ENCODE peak calls at places on chromosome 2, in seven cellular contexts. One of them, this sample, is unnamed.

GRCh38 chr2:240567872-240568677 is at the start of gene RNPEPL1:
- DNase-seq in NB4: peak
- DNase-seq in left cardiac atrium: peak
- DNase-seq in NCI-H460: peak
- DNase-seq in NCI-H2171: peak
- DNase-seq in choroid plexus epithelial cell: no peak
- DNase-seq in NCI-H1436: no peak
- DNase-seq in this sample: peak

GRCh38 chr2:71849111-71849510 is 298.6 kb downstream of the CYP26B1 start:
- DNase-seq in NCI-H2171: no peak
- DNase-seq in NB4: no peak
- DNase-seq in NCI-H460: no peak
- DNase-seq in left cardiac atrium: no peak
- DNase-seq in choroid plexus epithelial cell: no peak
- DNase-seq in NCI-H1436: no peak
- DNase-seq in this sample: no peak

GRCh38 chr2:240286596-240286995 is 146.1 kb upstream of the OTOS start:
- DNase-seq in NCI-H460: no peak
- DNase-seq in left cardiac atrium: no peak
- DNase-seq in NCI-H1436: no peak
- DNase-seq in NCI-H2171: no peak
- DNase-seq in NB4: no peak
- DNase-seq in choroid plexus epithelial cell: no peak
- DNase-seq in this sample: no peak

GRCh38 chr2:39532933-39533332 is 95.8 kb upstream of the MAP4K3 start:
- DNase-seq in NCI-H460: no peak
- DNase-seq in NCI-H1436: no peak
- DNase-seq in NCI-H2171: no peak
- DNase-seq in left cardiac atrium: no peak
- DNase-seq in choroid plexus epithelial cell: no peak
- DNase-seq in NB4: no peak
- DNase-seq in this sample: no peak

GRCh38 chr2:152781210-152781609 is 62.8 kb downstream of the ARL6IP6 start:
- DNase-seq in NCI-H2171: peak
- DNase-seq in NCI-H1436: no peak
- DNase-seq in NCI-H460: no peak
- DNase-seq in choroid plexus epithelial cell: no peak
- DNase-seq in left cardiac atrium: no peak
- DNase-seq in NB4: no peak
- DNase-seq in this sample: no peak

GRCh38 chr2:239824051-239824694 is 201.0 kb downstream of the NDUFA10 start:
- DNase-seq in NCI-H1436: no peak
- DNase-seq in NB4: peak
- DNase-seq in NCI-H460: peak
- DNase-seq in left cardiac atrium: no peak
- DNase-seq in choroid plexus epithelial cell: peak
- DNase-seq in NCI-H2171: peak
- DNase-seq in this sample: peak

GRCh38 chr2:64538764-64539433 is 14.8 kb downstream of the AFTPH start:
- DNase-seq in NCI-H460: no peak
- DNase-seq in choroid plexus epithelial cell: peak
- DNase-seq in NCI-H1436: no peak
- DNase-seq in NCI-H2171: no peak
- DNase-seq in NB4: no peak
- DNase-seq in left cardiac atrium: no peak
- DNase-seq in this sample: no peak

GRCh38 chr2:60285476-60286316 is 267.8 kb downstream of the BCL11A start:
- DNase-seq in NCI-H460: no peak
- DNase-seq in NCI-H2171: no peak
- DNase-seq in left cardiac atrium: no peak
- DNase-seq in NB4: peak
- DNase-seq in choroid plexus epithelial cell: no peak
- DNase-seq in NCI-H1436: no peak
- DNase-seq in this sample: no peak

GRCh38 chr2:42135381-42136312 is 33.5 kb upstream of the EML4 start:
- DNase-seq in NCI-H1436: no peak
- DNase-seq in NCI-H460: no peak
- DNase-seq in NB4: peak
- DNase-seq in choroid plexus epithelial cell: no peak
- DNase-seq in left cardiac atrium: no peak
- DNase-seq in NCI-H2171: no peak
- DNase-seq in this sample: no peak

GRCh38 chr2:151238527-151239487 is 22.9 kb downstream of the RBM43 start:
- DNase-seq in left cardiac atrium: peak
- DNase-seq in NCI-H1436: peak
- DNase-seq in NCI-H2171: peak
- DNase-seq in NCI-H460: peak
- DNase-seq in choroid plexus epithelial cell: peak
- DNase-seq in NB4: peak
- DNase-seq in this sample: peak

GRCh38 chr2:26720322-26721166 is 28.0 kb downstream of the KCNK3 start:
- DNase-seq in NCI-H1436: no peak
- DNase-seq in left cardiac atrium: peak
- DNase-seq in NCI-H2171: no peak
- DNase-seq in NCI-H460: peak
- DNase-seq in NB4: no peak
- DNase-seq in choroid plexus epithelial cell: peak
- DNase-seq in this sample: peak

GRCh38 chr2:192498747-192499146 is 304.0 kb upstream of the TMEFF2 start:
- DNase-seq in NCI-H1436: no peak
- DNase-seq in NB4: no peak
- DNase-seq in left cardiac atrium: no peak
- DNase-seq in NCI-H460: no peak
- DNase-seq in choroid plexus epithelial cell: peak
- DNase-seq in NCI-H2171: no peak
- DNase-seq in this sample: no peak

GRCh38 chr2:102304711-102305591 is 6.4 kb upstream of the IL1RL1 start:
- DNase-seq in NCI-H1436: no peak
- DNase-seq in NB4: no peak
- DNase-seq in NCI-H2171: no peak
- DNase-seq in choroid plexus epithelial cell: peak
- DNase-seq in left cardiac atrium: no peak
- DNase-seq in NCI-H460: no peak
- DNase-seq in this sample: no peak